ENCODE peak calls at places on chromosomes 5 and 9, in nine cellular contexts. U is fibroblast of pulmonary artery; K is activated naive CD8-positive, alpha-beta T cell treated with anti-CD3 and anti-CD28 coated beads, Interleukin-2, amount 50 U/mL, for 24 hours; I is HTR-8/SVneo; D is mucosa of descending colon; W is renal cortical epithelial cell; X is dermis microvascular lymphatic vessel endothelial cell; Z is H54; M is hippocampal formation. J is an unnamed sample.

GRCh38 chr5:171582849-171583248 is 163.4 kb downstream of the FGF18 start:
- DNase-seq in U (no peak), W (no peak), K (no peak), I (no peak), X (no peak), Z (no peak), M (no peak), D (no peak), J (no peak)

GRCh38 chr9:133372144-133372543 is 3.7 kb downstream of the SURF4 start:
- DNase-seq in K (no peak), M (no peak), D (no peak), Z (no peak), W (no peak), I (no peak), X (no peak), U (no peak), J (no peak)

GRCh38 chr9:2469681-2470141 is 151.9 kb upstream of the VLDLR start:
- DNase-seq in Z (no peak), I (peak), X (no peak), U (peak), K (peak), M (no peak), W (peak), D (peak), J (no peak)

GRCh38 chr5:669111-669841 is 23.9 kb downstream of the TPPP start:
- DNase-seq in M (peak), W (no peak), X (no peak), U (peak), D (no peak), K (peak), Z (no peak), I (no peak), J (peak)

GRCh38 chr5:15834596-15835245 is 334.7 kb downstream of the FBXL7 start:
- DNase-seq in K (no peak), I (peak), X (no peak), Z (peak), D (no peak), W (peak), U (peak), M (no peak), J (peak)

GRCh38 chr5:132771559-132771998 is 5.5 kb downstream of the SEPTIN8 start:
- DNase-seq in D (no peak), Z (no peak), K (no peak), U (peak), I (no peak), M (no peak), X (peak), W (peak), J (no peak)

GRCh38 chr9:126536131-126536530 is 77.6 kb upstream of the LMX1B start:
- DNase-seq in I (no peak), X (no peak), M (no peak), W (no peak), D (no peak), U (no peak), K (no peak), Z (no peak), J (no peak)

GRCh38 chr9:135739271-135740220 is 37.6 kb downstream of the KCNT1 start:
- DNase-seq in X (no peak), Z (no peak), U (no peak), K (no peak), W (no peak), I (no peak), M (no peak), D (no peak), J (no peak)

GRCh38 chr9:68844623-68845612 is 139.9 kb downstream of the PIP5K1B start:
- DNase-seq in W (no peak), K (peak), I (no peak), Z (no peak), X (peak), M (no peak), U (peak), D (peak), J (no peak)

GRCh38 chr9:503881-504852 is 289.5 kb downstream of the DOCK8 start:
- DNase-seq in K (peak), W (no peak), Z (peak), I (peak), M (peak), U (peak), X (peak), D (peak), J (peak)

GRCh38 chr5:367358-368130 is 46.0 kb downstream of the AHRR start:
- DNase-seq in K (no peak), M (no peak), I (no peak), X (no peak), D (no peak), W (no peak), U (no peak), Z (no peak), J (no peak)

GRCh38 chr9:33346564-33346963 is 55.8 kb downstream of the AQP7 start:
- DNase-seq in M (peak), U (peak), I (no peak), Z (no peak), D (no peak), W (no peak), X (no peak), K (no peak), J (no peak)

GRCh38 chr5:44638286-44638869 is 170.4 kb upstream of the MRPS30 start:
- DNase-seq in K (no peak), W (no peak), X (no peak), U (no peak), I (no peak), M (no peak), D (no peak), Z (no peak), J (no peak)

GRCh38 chr5:143024227-143024920 is 254.2 kb downstream of the ARHGAP26 start:
- DNase-seq in I (no peak), Z (no peak), U (no peak), K (no peak), D (no peak), W (no peak), M (no peak), X (no peak), J (no peak)

GRCh38 chr5:16508730-16509531 is 43.3 kb upstream of the ZNF622 start:
- DNase-seq in K (no peak), X (no peak), W (peak), U (no peak), M (no peak), D (peak), I (no peak), Z (peak), J (peak)

GRCh38 chr9:109817846-109818472 is 38.0 kb downstream of the PALM2AKAP2 start:
- DNase-seq in M (peak), D (no peak), Z (peak), W (peak), I (peak), X (peak), U (peak), K (peak), J (peak)

GRCh38 chr5:178288373-178289368 is 56.1 kb upstream of the PHYKPL start:
- DNase-seq in Z (no peak), K (no peak), M (no peak), D (no peak), X (no peak), I (peak), W (peak), U (no peak), J (no peak)

GRCh38 chr5:146947181-146947941 is 68.8 kb upstream of the PPP2R2B start:
- DNase-seq in M (no peak), K (no peak), D (no peak), U (peak), I (peak), W (peak), X (no peak), Z (peak), J (peak)

GRCh38 chr5:33675958-33676464 is 215.8 kb downstream of the ADAMTS12 start:
- DNase-seq in I (no peak), Z (no peak), U (no peak), D (no peak), X (no peak), M (no peak), K (no peak), W (no peak), J (no peak)

GRCh38 chr5:40273936-40274335 is 405.8 kb upstream of the PTGER4 start:
- DNase-seq in U (no peak), K (no peak), Z (no peak), D (no peak), X (no peak), M (no peak), W (no peak), I (no peak), J (peak)

GRCh38 chr5:83564069-83564749 is 92.7 kb downstream of the VCAN start:
- DNase-seq in I (peak), W (peak), Z (no peak), U (peak), X (peak), K (no peak), M (peak), D (no peak), J (no peak)

GRCh38 chr9:22158275-22158674 is 149.2 kb upstream of the CDKN2B start:
- DNase-seq in W (peak), U (no peak), Z (no peak), X (no peak), M (no peak), K (no peak), D (no peak), I (no peak), J (no peak)

GRCh38 chr5:1021136-1021968 is 12.8 kb downstream of the NKD2 start:
- DNase-seq in K (no peak), W (no peak), I (no peak), M (no peak), Z (no peak), U (no peak), X (no peak), D (peak), J (no peak)

GRCh38 chr5:116564322-116564721 is 10.3 kb downstream of the SEMA6A start:
- DNase-seq in K (no peak), W (no peak), I (no peak), U (no peak), M (no peak), D (no peak), Z (no peak), X (no peak), J (no peak)